ENCODE peak calls at places on chromosomes 11 and 22, in five cellular contexts. G is cardiac fibroblast, R is AG10803, O is neural crest cell, U is mucosa of descending colon. S is an unnamed sample.

GRCh38 chr11:92257536-92257935 is 32.9 kb downstream of the FAT3 start:
- DNase-seq in G (no peak), R (peak; percentile 13), O (no peak), U (no peak), S (no peak)

GRCh38 chr11:135001581-135001980 is 589.5 kb upstream of the B3GAT1 start:
- DNase-seq in R (no peak), G (no peak), U (no peak), O (no peak), S (no peak)

GRCh38 chr11:31974737-31975136 is 116.1 kb upstream of the RCN1 start:
- DNase-seq in R (peak; percentile 76), U (no peak), G (peak; percentile 13), O (no peak), S (no peak)

GRCh38 chr11:134949121-134949591 is 537.1 kb upstream of the B3GAT1 start:
- DNase-seq in R (peak; percentile 91), O (no peak), G (peak; percentile 83), U (no peak), S (no peak)

GRCh38 chr11:117473692-117474091 is 146.0 kb downstream of the CEP164 start:
- DNase-seq in U (no peak), R (no peak), G (no peak), O (no peak), S (no peak)

GRCh38 chr11:121453589-121454299 is 977 bp upstream of the SORL1-AS1 start:
- DNase-seq in R (no peak), G (no peak), U (no peak), O (no peak), S (no peak)

GRCh38 chr22:39117585-39118191 is 20.6 kb downstream of the APOBEC3H start:
- DNase-seq in G (peak; percentile 70), U (peak; percentile 67), R (peak; percentile 60), O (peak; percentile 46), S (peak; percentile 73)

GRCh38 chr22:46376096-46376495 is 40.6 kb downstream of the TRMU start:
- DNase-seq in O (no peak), R (no peak), U (no peak), G (no peak), S (no peak)

GRCh38 chr11:10091314-10092045 is 202.5 kb downstream of the SBF2 start:
- DNase-seq in R (no peak), U (no peak), O (no peak), G (peak; percentile 50), S (no peak)

GRCh38 chr22:42399315-42400271 is 32.6 kb downstream of the NFAM1 start:
- DNase-seq in R (no peak), U (peak; percentile 41), G (no peak), O (no peak), S (no peak)

GRCh38 chr11:94545641-94546470 is 2.1 kb downstream of the FUT4 start:
- DNase-seq in U (peak; percentile 22), O (no peak), R (no peak), G (no peak), S (no peak)

GRCh38 chr22:32005453-32005852 is 37.6 kb upstream of the SLC5A1 start:
- DNase-seq in R (peak; percentile 34), O (no peak), U (no peak), G (peak; percentile 32), S (no peak)

GRCh38 chr11:63508009-63508408 is 2.1 kb downstream of the LGALS12 start:
- DNase-seq in O (no peak), R (no peak), G (peak; percentile 57), U (no peak), S (peak; percentile 54)

GRCh38 chr11:96109265-96110030 is 185.5 kb upstream of the MTMR2 start:
- DNase-seq in R (peak; percentile 49), G (no peak), U (no peak), O (no peak), S (no peak)

GRCh38 chr11:57237204-57237681 is at the start of gene APLNR:
- DNase-seq in U (no peak), O (no peak), R (no peak), G (no peak), S (no peak)

GRCh38 chr22:35016909-35017308 is 49.0 kb upstream of the ISX start:
- DNase-seq in R (no peak), G (no peak), O (no peak), U (no peak), S (no peak)

GRCh38 chr11:127471662-127472061 is 471.1 kb upstream of the KIRREL3 start:
- DNase-seq in U (no peak), O (no peak), G (no peak), R (no peak), S (no peak)

GRCh38 chr22:19523240-19524169 is 705 bp downstream of the CLDN5 start:
- DNase-seq in U (no peak), R (peak; percentile 23), O (no peak), G (peak; percentile 30), S (no peak)

GRCh38 chr22:33083212-33083611 is 25.0 kb upstream of the SYN3 start:
- DNase-seq in R (no peak), O (no peak), G (no peak), U (no peak), S (peak; percentile 31)

GRCh38 chr22:46542011-46542985 is 4.9 kb upstream of the CELSR1 start:
- DNase-seq in O (peak; percentile 78), R (peak; percentile 56), U (peak; percentile 85), G (peak; percentile 75), S (peak; percentile 95)

GRCh38 chr22:24325105-24325757 is 54.6 kb downstream of the SPECC1L start:
- DNase-seq in U (no peak), R (peak; percentile 99), G (peak; percentile 93), O (no peak), S (peak; percentile 80)

GRCh38 chr11:61079416-61080150 is 22.7 kb upstream of the CD5 start:
- DNase-seq in R (no peak), U (no peak), O (no peak), G (no peak), S (no peak)

GRCh38 chr11:44444770-44445321 is 120.6 kb upstream of the CD82 start:
- DNase-seq in G (no peak), U (no peak), R (no peak), O (no peak), S (no peak)

GRCh38 chr11:17544181-17544622 is at the start of gene USH1C:
- DNase-seq in R (no peak), U (peak; percentile 92), O (peak; percentile 31), G (no peak), S (no peak)

GRCh38 chr11:103528596-103528995 is 419.4 kb downstream of the DYNC2H1 start:
- DNase-seq in U (no peak), O (no peak), R (peak; percentile 46), G (no peak), S (no peak)

GRCh38 chr22:25134028-25134427 is 65.6 kb upstream of the CRYBB3 start:
- DNase-seq in O (no peak), G (no peak), R (no peak), U (peak; percentile 50), S (no peak)

GRCh38 chr22:25066861-25067435 is 114.4 kb downstream of the KIAA1671 start:
- DNase-seq in G (no peak), R (no peak), U (no peak), O (no peak), S (no peak)

GRCh38 chr22:46852771-46853170 is 90.3 kb downstream of the TBC1D22A start:
- DNase-seq in R (no peak), U (no peak), G (no peak), O (no peak), S (no peak)

GRCh38 chr22:45882881-45883810 is 93.8 kb downstream of the WNT7B start:
- DNase-seq in G (no peak), R (no peak), O (no peak), U (no peak), S (no peak)

GRCh38 chr11:113305440-113306336 is 8.7 kb upstream of the TTC12 start:
- DNase-seq in G (peak; percentile 72), U (peak; percentile 86), R (peak; percentile 54), O (peak; percentile 69), S (peak; percentile 67)

DNA sequence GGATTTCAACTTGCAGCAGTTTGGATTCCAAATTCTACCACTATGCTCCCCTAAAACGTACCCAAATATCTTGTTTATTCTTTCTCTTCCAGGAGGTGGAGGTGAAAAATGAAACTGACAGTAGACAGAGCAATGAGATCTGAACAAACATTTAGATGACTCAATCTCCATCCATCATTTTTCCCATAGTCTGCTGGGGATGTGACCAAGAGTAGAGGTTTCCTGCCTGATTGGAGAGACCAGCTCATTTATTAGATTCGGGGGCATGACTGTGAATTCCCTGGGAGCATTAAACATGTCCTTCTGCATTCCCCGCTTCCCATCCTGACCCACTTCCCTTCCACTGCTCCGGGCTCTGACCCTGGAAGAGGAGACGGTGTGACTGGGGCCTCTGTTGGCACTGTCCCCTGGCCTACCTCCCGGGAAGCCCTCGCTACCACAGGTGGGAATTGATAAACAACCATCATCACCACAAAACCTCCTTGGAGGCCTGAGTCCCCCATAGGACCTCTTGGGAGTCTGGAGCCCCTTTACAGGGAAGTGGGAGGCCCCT is 20.3 kb downstream of the DKK3 start:
- DNase-seq in R (peak; percentile 52), O (no peak), G (peak; percentile 26), U (no peak), S (no peak)
- TF ChIP-seq CTCF in R (no peak), O (peak; percentile 35), G (no peak), U (no peak), S (no peak)

GRCh38 chr22:20776624-20777405 is 2.9 kb downstream of the SERPIND1 start:
- DNase-seq in R (no peak), G (no peak), O (no peak), U (no peak), S (no peak)

GRCh38 chr22:20775342-20775895 is 1.5 kb downstream of the SERPIND1 start:
- DNase-seq in O (no peak), R (no peak), U (no peak), G (no peak), S (no peak)

GRCh38 chr22:20779813-20780148 is 5.9 kb downstream of the SERPIND1 start:
- DNase-seq in U (no peak), R (no peak), G (peak; percentile 80), O (no peak), S (no peak)

GRCh38 chr22:20779014-20779812 is 5.3 kb downstream of the SERPIND1 start:
- DNase-seq in R (no peak), O (no peak), G (no peak), U (no peak), S (no peak)

GRCh38 chr22:20777420-20778177 is 3.7 kb downstream of the SERPIND1 start:
- DNase-seq in G (peak; percentile 94), R (peak; percentile 33), O (no peak), U (no peak), S (no peak)
- TF ChIP-seq CTCF in G (no peak), R (no peak), O (no peak), U (no peak), S (no peak)

DNA sequence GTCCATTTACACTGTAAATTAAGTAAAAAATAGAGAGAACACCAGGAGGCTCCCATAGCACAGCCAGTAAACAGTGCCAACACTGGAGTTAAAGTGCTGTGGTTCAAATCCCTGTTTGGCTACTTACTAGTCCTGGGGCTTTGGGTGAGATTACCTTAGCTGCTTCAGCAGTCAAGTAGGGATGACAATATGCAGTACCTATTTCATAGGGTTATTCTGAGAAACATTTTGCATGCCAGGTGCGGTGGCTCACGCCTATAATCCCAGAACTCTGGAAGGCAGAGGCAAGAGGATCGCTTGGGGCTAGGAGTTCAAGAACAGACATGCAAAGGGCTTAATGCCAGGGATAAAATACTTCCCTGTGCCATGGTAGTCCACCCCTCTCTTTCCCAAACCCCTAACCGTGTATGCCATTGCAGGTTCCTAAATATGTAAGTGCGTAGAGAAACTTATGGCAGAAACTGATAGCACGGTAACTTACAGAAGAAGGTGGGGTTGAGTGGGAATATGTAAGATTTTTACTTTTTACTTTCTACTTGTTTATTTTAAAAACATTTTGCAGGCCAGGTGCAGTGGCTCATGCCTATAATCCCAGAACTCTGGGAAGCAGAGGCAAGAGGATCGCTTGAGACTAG is 86.4 kb upstream of the PICALM start:
- DNase-seq in O (no peak), U (no peak), R (no peak), G (no peak), S (no peak)
- TF ChIP-seq CTCF in O (no peak), U (no peak), R (no peak), G (no peak), S (no peak)

GRCh38 chr11:33257897-33258630 is 883 bp downstream of the HIPK3 start:
- DNase-seq in U (peak; percentile 87), O (peak; percentile 69), G (peak; percentile 97), R (peak; percentile 89), S (peak; percentile 75)
- TF ChIP-seq CTCF in U (no peak), O (peak; percentile 45), G (peak; percentile 4), R (no peak), S (peak; percentile 18)